ENCODE peak calls at places on chromosomes 11 and 22, in eight cellular contexts. H is K562; G is endothelial cell of umbilical vein; M is SK-N-SH; Q is CD8-positive, alpha-beta memory T cell; L is spleen; K is bronchial epithelial cell; P is heart left ventricle. Z is an unnamed sample.

GRCh38 chr22:18122254-18122554 is 11.6 kb downstream of the TUBA8 start:
- DNase-seq in H (no peak), G (no peak), M (no peak), Q (no peak), L (no peak), K (no peak), P (no peak), Z (no peak)

GRCh38 chr11:65014146-65014960 is at the start of gene ARL2:
- DNase-seq in H (peak), G (no peak), M (no peak), Q (no peak), L (peak), K (no peak), P (no peak), Z (peak)

GRCh38 chr11:35144103-35144741 is 5.3 kb downstream of the CD44 start:
- DNase-seq in H (no peak), G (no peak), M (no peak), Q (peak), L (peak), K (peak), P (no peak), Z (no peak)

GRCh38 chr11:87819141-87819540 is 356.1 kb downstream of the RAB38 start:
- DNase-seq in H (no peak), G (no peak), M (no peak), Q (no peak), L (no peak), K (no peak), P (no peak), Z (no peak)

GRCh38 chr22:19663286-19663815 is 51.0 kb upstream of the SEPTIN5 start:
- DNase-seq in H (peak), G (peak), M (peak), Q (no peak), L (peak), K (peak), P (peak), Z (peak)

GRCh38 chr11:44343778-44344424 is 34.0 kb upstream of the ALX4 start:
- DNase-seq in H (no peak), G (no peak), M (no peak), Q (no peak), L (no peak), K (no peak), P (no peak), Z (no peak)

GRCh38 chr22:22201185-22201924 is 43.2 kb upstream of the VPREB1 start:
- DNase-seq in H (peak), G (peak), M (peak), Q (peak), L (peak), K (no peak), P (no peak), Z (peak)

GRCh38 chr11:114774599-114775365 is 96.5 kb downstream of the NXPE2 start:
- DNase-seq in H (peak), G (peak), M (peak), Q (no peak), L (no peak), K (peak), P (peak), Z (no peak)

GRCh38 chr11:65415499-65416340 is 6.9 kb upstream of the NEAT1 start:
- DNase-seq in H (no peak), G (no peak), M (peak), Q (no peak), L (peak), K (no peak), P (peak), Z (peak)

GRCh38 chr22:45336971-45337431 is 27.3 kb downstream of the FAM118A start:
- DNase-seq in H (no peak), G (peak), M (no peak), Q (no peak), L (peak), K (peak), P (peak), Z (peak)

GRCh38 chr11:62854825-62855570 is 15.6 kb upstream of the WDR74 start:
- DNase-seq in H (no peak), G (no peak), M (no peak), Q (no peak), L (no peak), K (no peak), P (no peak), Z (no peak)

GRCh38 chr11:12195773-12196172 is 85.4 kb downstream of the MICAL2 start:
- DNase-seq in H (no peak), G (no peak), M (no peak), Q (peak), L (no peak), K (no peak), P (no peak), Z (no peak)

GRCh38 chr11:14645985-14646900 is 2.6 kb downstream of the PDE3B start:
- DNase-seq in H (peak), G (no peak), M (no peak), Q (peak), L (no peak), K (no peak), P (no peak), Z (no peak)
- H3K4me3 ChIP-seq in H (peak), G (no peak), M (peak), Q (peak), L (peak), K (no peak), P (peak), Z (peak)

DNA sequence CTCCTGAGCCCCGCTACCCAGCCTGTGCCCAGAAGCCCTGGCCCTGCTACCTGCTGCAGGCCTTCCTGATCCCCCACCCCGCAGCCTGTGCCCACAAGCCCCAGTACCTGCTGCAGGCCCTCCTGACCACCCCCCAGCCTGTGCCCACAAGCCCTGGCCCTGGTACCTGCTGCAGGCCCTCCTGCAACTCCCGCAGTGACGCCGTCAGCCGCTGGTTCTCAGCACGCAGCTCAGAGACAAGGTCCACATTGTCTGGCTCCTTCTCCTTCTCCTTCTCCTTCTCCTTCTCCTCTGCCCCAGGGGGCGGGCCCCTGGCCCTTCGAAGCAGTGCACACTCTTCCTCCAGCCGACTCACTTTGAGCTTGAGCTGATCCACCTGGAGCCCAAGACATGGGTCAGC is 9.2 kb downstream of the CARD10 start:
- DNase-seq in H (no peak), G (no peak), M (no peak), Q (no peak), L (no peak), K (no peak), P (no peak), Z (no peak)
- H3K4me3 ChIP-seq in H (no peak), G (no peak), M (no peak), Q (no peak), L (no peak), K (no peak), P (no peak), Z (no peak)

GRCh38 chr11:123187670-123188507 is 7.2 kb downstream of the CLMP start:
- DNase-seq in H (no peak), G (peak), M (no peak), Q (no peak), L (no peak), K (no peak), P (no peak), Z (no peak)
- H3K4me3 ChIP-seq in H (no peak), G (peak), M (no peak), Q (no peak), L (no peak), K (no peak), P (no peak), Z (no peak)

GRCh38 chr22:30573594-30574094 is 821 bp downstream of the GAL3ST1 start:
- DNase-seq in H (no peak), G (no peak), M (no peak), Q (no peak), L (no peak), K (no peak), P (no peak), Z (peak)
- H3K4me3 ChIP-seq in H (no peak), G (no peak), M (no peak), Q (no peak), L (no peak), K (no peak), P (no peak), Z (no peak)

GRCh38 chr11:1573077-1573846 is 1.2 kb upstream of the DUSP8 start:
- DNase-seq in H (no peak), G (no peak), M (peak), Q (peak), L (no peak), K (no peak), P (peak), Z (peak)
- H3K4me3 ChIP-seq in H (peak), G (no peak), M (peak), Q (peak), L (peak), K (no peak), P (peak), Z (peak)

DNA sequence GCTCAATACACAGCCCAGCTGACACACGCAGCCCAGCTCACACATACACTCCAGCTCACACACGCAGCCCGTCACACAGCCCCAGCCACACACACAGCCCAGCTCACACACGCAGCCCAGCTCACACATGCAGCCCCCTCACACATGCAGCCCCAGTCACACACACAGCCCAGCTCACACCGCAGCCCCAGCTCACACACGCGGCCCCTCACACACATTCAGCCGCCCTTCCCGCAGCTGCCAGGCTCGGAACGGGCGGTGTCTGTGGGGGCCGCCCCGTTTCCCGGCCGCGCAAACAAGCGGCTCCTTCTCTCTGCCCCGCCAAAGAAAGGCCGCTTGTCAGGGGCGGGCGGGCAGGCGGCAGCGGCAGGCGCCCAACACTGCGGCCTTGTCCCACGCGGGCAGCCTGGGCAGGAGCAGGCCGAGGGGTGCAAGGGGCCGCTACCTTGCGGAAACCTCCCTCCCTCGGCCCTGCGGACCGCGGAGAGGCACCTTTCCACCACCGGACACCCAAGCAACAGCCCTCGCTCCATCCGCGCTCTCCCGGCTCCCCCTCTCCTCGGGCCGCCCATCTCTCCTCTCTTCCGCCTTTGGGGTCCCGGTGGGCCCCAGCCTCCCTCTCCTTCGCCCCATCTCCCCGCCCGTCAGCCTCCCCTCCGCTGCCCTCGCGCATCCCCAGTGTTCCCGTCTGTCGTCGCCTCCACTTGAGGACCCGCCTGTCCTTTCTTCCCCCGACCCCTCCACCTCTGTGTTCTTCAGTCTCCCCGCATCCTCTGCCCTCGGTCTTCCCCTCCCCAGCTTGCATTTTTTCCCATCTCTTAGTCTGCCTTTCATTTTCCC is 2.2 kb downstream of the PHLDB1 start:
- DNase-seq in H (no peak), G (peak), M (no peak), Q (peak), L (peak), K (no peak), P (no peak), Z (peak)
- H3K4me3 ChIP-seq in H (no peak), G (peak), M (no peak), Q (peak), L (peak), K (no peak), P (peak), Z (no peak)

GRCh38 chr11:36627471-36627870 is 29.4 kb upstream of the RAG2 start:
- DNase-seq in H (no peak), G (no peak), M (no peak), Q (no peak), L (no peak), K (no peak), P (no peak), Z (no peak)
- H3K4me3 ChIP-seq in H (no peak), G (no peak), M (no peak), Q (no peak), L (no peak), K (no peak), P (no peak), Z (no peak)

GRCh38 chr22:36378080-36378788 is 9.5 kb downstream of the MYH9 start:
- DNase-seq in H (no peak), G (no peak), M (no peak), Q (no peak), L (no peak), K (no peak), P (no peak), Z (no peak)

GRCh38 chr22:36374603-36375024 is 13.2 kb downstream of the MYH9 start:
- DNase-seq in H (no peak), G (peak), M (no peak), Q (no peak), L (no peak), K (peak), P (no peak), Z (no peak)

GRCh38 chr22:36376265-36376664 is 11.5 kb downstream of the MYH9 start:
- DNase-seq in H (no peak), G (no peak), M (no peak), Q (no peak), L (no peak), K (no peak), P (no peak), Z (no peak)

GRCh38 chr22:36375071-36375980 is 12.4 kb downstream of the MYH9 start:
- DNase-seq in H (no peak), G (no peak), M (no peak), Q (no peak), L (no peak), K (peak), P (no peak), Z (peak)

DNA sequence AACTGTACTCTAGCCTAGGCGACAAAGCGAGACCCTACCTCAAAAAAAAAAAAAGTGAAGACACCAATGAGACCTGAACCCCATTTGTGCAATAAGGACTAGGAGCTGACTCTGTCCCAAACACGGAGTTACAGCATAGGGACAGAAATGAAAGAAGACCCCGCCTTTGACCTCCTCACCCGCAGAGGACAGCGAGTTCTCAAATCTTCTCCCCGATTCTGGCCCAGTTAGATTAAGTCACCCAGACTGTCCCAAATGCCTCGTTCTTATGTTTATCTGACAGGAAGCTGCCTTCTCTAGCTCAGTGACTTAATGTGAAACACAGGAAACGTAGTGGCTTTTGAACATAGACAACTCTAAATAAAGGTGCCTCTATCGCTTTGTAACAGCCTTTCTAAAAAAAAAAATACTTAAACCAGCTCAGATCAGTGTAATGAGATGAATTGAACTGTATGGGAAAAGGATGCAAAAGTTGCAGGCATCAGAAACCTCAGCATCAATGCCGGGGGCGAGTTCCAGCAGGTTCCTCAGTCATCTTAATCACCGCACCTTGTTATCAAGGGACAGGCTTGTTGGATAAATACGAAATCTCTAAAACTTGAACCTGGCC is 10.6 kb downstream of the MYH9 start:
- DNase-seq in H (no peak), G (no peak), M (no peak), Q (peak), L (no peak), K (peak), P (no peak), Z (no peak)
- H3K4me3 ChIP-seq in H (no peak), G (no peak), M (no peak), Q (peak), L (peak), K (no peak), P (no peak), Z (no peak)

DNA sequence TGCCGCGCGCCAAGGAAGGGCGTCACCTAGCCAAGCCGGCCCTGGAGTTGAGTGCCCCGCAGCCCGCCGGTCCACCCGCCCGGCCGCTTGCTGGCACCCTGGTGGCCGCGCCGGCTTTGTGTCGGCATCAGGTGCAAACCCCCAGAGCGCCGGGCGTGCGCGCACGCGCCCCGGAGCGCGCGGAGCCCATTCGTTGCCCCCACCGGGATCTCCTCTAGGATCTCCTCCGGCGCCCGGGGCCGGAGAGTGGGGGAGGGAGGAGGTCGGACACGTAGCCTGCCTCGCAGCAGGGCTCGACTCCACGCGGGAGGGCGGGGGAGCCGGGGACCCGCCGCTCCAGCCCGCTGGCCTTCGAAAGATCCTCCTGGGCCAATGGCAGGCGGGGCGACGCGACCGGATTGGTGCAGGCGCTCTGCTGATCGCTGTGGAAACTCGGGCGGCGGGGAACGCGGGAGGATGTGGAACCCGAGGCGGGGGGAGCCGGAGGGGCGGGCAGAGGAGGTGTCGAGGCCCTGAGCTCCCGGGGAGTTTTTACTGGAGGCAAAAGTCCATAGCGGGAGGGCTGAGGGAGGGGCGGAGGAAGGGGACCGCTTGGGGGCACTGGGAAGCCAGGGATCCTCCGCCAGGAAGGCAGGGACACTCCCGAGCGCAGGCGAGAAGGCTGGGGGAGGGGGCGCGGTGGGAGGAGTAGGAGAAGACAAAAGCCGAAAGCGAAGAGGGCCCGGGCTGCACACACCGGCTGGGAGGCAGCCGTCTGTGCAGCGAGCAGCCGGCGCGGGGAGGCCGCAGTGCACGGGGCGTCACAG is at the start of gene FADS2:
- DNase-seq in H (no peak), G (peak), M (peak), Q (peak), L (peak), K (peak), P (peak), Z (peak)
- H3K4me3 ChIP-seq in H (no peak), G (peak), M (peak), Q (peak), L (peak), K (peak), P (peak), Z (no peak)

Z was measured in body of pancreas.